ENCODE peak calls at places on chromosomes 1 and 21, in four cellular contexts. Z is BE2C, C is WERI-Rb-1, N is astrocyte of the cerebellum. S is an unnamed sample.

GRCh38 chr21:44815852-44816628 is 1.8 kb downstream of the SUMO3 start:
- DNase-seq in Z (no peak), N (no peak), C (no peak), S (no peak)

GRCh38 chr1:153546796-153547559 is 1.4 kb upstream of the S100A4 start:
- DNase-seq in N (no peak), Z (no peak), C (no peak), S (no peak)

GRCh38 chr1:48701445-48701844 is 75.2 kb downstream of the BEND5 start:
- DNase-seq in Z (no peak), N (no peak), C (no peak), S (no peak)

GRCh38 chr21:45509566-45510465 is 32.4 kb downstream of the SLC19A1 start:
- DNase-seq in Z (peak), N (no peak), C (no peak), S (no peak)

GRCh38 chr1:11138952-11139351 is 39.3 kb upstream of the EXOSC10 start:
- DNase-seq in Z (no peak), N (peak), C (no peak), S (no peak)

GRCh38 chr1:180863158-180863775 is 49.4 kb upstream of the KIAA1614 start:
- DNase-seq in Z (peak), C (no peak), N (peak), S (no peak)

GRCh38 chr1:225944951-225945350 is 3.9 kb upstream of the LEFTY2 start:
- DNase-seq in C (no peak), Z (no peak), N (no peak), S (no peak)

GRCh38 chr1:73673980-73674379 is 524.0 kb downstream of the LRRIQ3 start:
- DNase-seq in N (no peak), C (no peak), Z (no peak), S (no peak)

GRCh38 chr1:94757931-94758330 is 62.2 kb upstream of the SLC44A3 start:
- DNase-seq in N (no peak), C (no peak), Z (no peak), S (no peak)

GRCh38 chr1:56639210-56639609 is 5.9 kb upstream of the PRKAA2 start:
- DNase-seq in C (no peak), Z (no peak), N (no peak), S (no peak)

GRCh38 chr1:110336300-110337039 is 2.7 kb upstream of the RBM15 start:
- DNase-seq in Z (peak), N (no peak), C (no peak), S (no peak)

GRCh38 chr1:67201891-67202290 is 35.6 kb downstream of the IL23R start:
- DNase-seq in Z (no peak), C (no peak), N (peak), S (no peak)

GRCh38 chr1:201085902-201086735 is 26.1 kb downstream of the CACNA1S start:
- DNase-seq in C (peak), Z (peak), N (no peak), S (peak)

GRCh38 chr1:67713071-67713806 is 28.2 kb downstream of the GADD45A start:
- DNase-seq in N (peak), C (no peak), Z (peak), S (no peak)

GRCh38 chr1:37098196-37098595 is 63.9 kb upstream of the GRIK3 start:
- DNase-seq in Z (no peak), C (peak), N (no peak), S (no peak)

GRCh38 chr1:212640223-212640885 is 31.8 kb downstream of the ATF3 start:
- DNase-seq in Z (no peak), N (no peak), C (no peak), S (no peak)

GRCh38 chr21:38229260-38229877 is 27.4 kb upstream of the KCNJ15 start:
- DNase-seq in C (no peak), N (no peak), Z (no peak), S (no peak)

GRCh38 chr1:16281765-16282164 is 44.8 kb upstream of the CPLANE2 start:
- DNase-seq in Z (no peak), N (no peak), C (no peak), S (no peak)

GRCh38 chr1:110225756-110226404 is 15.8 kb downstream of the KCNC4 start:
- DNase-seq in N (no peak), C (no peak), Z (no peak), S (no peak)

GRCh38 chr1:221347706-221348105 is 394.2 kb downstream of the DUSP10 start:
- DNase-seq in Z (no peak), N (no peak), C (no peak), S (no peak)

GRCh38 chr1:157170677-157171515 is 32.7 kb upstream of the ETV3 start:
- DNase-seq in C (peak), Z (peak), N (no peak), S (no peak)

GRCh38 chr1:158931055-158931737 is at the start of gene PYHIN1:
- DNase-seq in C (no peak), Z (no peak), N (no peak), S (peak)

GRCh38 chr1:218459450-218459849 is 114.3 kb downstream of the TGFB2 start:
- DNase-seq in N (no peak), C (no peak), Z (no peak), S (no peak)

GRCh38 chr1:233613252-233614172 is at the start of gene KCNK1:
- DNase-seq in N (peak), C (no peak), Z (no peak), S (no peak)

GRCh38 chr1:109091196-109092193 is 931 bp downstream of the TMEM167B start:
- DNase-seq in C (no peak), N (no peak), Z (no peak), S (no peak)

GRCh38 chr1:93108335-93108734 is 29.3 kb downstream of the MTF2 start:
- DNase-seq in N (no peak), Z (no peak), C (no peak), S (no peak)

GRCh38 chr1:208235356-208235982 is 8.7 kb downstream of the PLXNA2 start:
- DNase-seq in N (no peak), C (peak), Z (no peak), S (no peak)
- H3K4me3 ChIP-seq in N (no peak), C (no peak), Z (no peak), S (no peak)

DNA sequence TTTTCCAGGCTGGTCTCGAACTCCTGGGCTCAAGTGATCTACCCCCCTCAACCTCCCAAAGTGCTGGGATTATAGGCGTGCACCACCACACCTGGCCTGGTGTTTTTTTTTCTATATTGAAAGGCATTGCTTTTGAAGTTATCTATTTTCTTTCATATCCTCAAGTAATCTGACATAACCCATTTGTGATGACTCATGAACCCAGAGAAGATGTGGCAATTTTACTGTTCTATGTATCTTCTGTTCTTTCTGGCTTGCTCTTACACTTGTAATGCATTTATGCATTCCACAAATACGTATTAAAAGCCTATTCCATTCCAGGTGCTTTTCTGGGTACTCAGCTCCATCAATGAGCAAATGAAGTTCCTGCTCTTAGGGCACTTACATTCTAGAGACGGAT is 29.9 kb upstream of the ERRFI1 start:
- DNase-seq in N (peak), Z (no peak), C (no peak), S (no peak)
- H3K4me3 ChIP-seq in N (no peak), Z (no peak), C (no peak), S (no peak)

DNA sequence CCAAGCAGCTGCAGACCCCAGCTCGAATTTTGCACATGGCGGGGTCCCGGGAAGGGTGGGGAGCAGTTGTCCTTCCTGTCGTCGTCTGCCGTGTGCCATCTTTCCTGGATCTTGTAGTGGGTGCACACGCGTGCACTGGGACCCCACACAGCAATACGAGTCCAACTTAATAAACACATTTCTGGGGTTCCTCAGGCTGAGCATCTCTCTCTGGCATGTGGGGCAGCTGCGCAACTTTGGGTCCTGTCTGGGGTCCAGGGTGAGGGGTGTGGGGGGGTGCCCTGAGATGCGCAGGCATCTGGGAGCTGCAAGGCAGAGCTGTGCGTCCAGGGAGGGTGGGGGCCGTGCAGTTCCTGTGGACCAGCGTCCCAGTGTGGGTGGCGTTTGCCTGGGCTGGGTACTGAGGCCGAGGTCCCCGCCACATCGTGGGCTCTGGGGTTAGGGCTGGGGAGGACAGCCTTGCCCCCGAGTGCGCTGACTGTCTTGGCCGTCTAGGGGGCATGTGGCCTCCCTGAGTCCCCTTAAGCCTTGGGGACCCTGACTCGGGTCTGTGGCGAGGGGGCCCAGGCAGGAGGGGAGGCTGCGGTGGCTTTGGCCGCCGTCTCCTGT is 652 bp upstream of the PLEKHN1 start:
- DNase-seq in C (no peak), Z (no peak), N (no peak), S (no peak)
- H3K4me3 ChIP-seq in C (no peak), Z (no peak), N (no peak), S (no peak)

GRCh38 chr1:1894354-1895049 is 3.6 kb upstream of the GNB1 start:
- DNase-seq in N (no peak), C (no peak), Z (no peak), S (no peak)
- H3K4me3 ChIP-seq in N (no peak), C (no peak), Z (no peak), S (no peak)

GRCh38 chr1:28595412-28596191 is 3.5 kb downstream of the RAB42 start:
- DNase-seq in C (no peak), N (no peak), Z (no peak), S (no peak)

GRCh38 chr1:28592314-28593071 is 428 bp downstream of the RAB42 start:
- DNase-seq in Z (no peak), N (no peak), C (peak), S (no peak)

GRCh38 chr1:28594661-28595411 is 2.8 kb downstream of the RAB42 start:
- DNase-seq in N (peak), Z (no peak), C (no peak), S (no peak)

DNA sequence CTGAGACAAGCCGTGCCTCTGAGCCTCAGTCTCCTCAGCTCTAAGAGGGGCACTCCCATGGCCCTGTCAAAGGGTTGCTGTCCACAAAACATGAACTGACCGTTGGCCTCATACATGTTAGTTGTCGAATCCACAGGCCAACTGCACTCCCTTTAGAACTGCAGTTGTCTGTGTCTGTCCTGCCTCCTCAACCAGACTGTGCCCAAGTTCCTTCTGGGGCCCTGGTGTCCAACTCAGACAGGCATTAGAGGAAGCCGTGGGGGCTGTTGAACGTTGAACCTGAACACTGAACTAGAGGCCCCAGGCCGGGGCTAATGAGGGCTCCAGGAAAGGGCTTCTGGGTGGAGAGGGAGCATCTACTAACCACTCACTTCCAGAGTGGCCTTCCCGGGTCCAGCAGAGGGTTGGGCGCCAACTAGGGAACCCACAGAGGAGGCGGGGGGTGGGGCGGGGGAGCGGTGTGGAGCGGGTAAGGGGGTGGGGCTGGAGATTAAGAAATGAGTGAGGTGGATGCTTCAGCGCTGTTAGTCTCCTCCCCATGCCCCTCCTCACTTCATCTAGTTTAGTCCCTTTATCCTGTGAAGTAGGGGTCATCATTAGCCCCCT is at the start of gene RAB42:
- DNase-seq in N (no peak), Z (no peak), C (peak), S (peak)
- H3K4me3 ChIP-seq in N (peak), Z (peak), C (peak), S (peak)

DNA sequence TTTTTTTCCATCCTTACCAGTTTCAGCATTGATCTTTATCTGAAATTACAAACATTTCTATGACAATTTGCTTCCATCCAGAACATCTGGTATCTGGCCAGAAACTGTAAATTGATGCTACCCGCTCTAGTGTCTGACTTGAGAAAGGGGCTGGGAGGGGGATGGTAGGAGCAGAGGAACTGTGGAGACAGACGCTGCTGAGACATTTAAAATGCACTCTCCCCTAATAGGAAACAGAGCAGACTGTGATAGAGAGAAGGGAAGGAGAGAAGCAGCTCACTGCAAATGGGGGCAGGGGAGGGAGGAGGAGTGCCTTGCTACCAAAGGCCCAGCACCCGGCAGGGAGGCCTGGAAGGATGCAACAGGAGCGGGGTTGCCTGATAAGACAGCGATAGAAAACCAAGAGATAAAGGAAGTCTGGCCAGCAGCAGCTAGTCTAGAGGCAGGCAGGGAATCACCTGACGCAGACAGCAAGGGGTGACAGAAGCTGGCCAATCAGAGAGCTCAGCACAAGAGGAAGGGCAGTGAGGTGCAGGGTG is 195.5 kb upstream of the NFIA start:
- DNase-seq in C (no peak), N (no peak), Z (peak), S (no peak)
- H3K4me3 ChIP-seq in C (no peak), N (no peak), Z (no peak), S (no peak)